ENCODE peak calls at places on chromosomes 6 and 20, in five cellular contexts. N, T, C, L and U are unnamed samples. For H4K20me1 and H3K27me3, the result is how much of the 10 kb centered on the place peaks cover.

GRCh38 chr6:156775717-156776116 is 1.5 kb upstream of the ARID1B start:
- DNase-seq in N (no peak), T (no peak), C (no peak), L (no peak), U (peak)

GRCh38 chr20:7924692-7925091 is 15.6 kb downstream of the HAO1 start:
- DNase-seq in N (peak), T (no peak), C (no peak), L (no peak), U (peak)

GRCh38 chr6:37319156-37319555 is 34.6 kb upstream of the RNF8 start:
- DNase-seq in N (no peak), T (no peak), C (no peak), L (no peak), U (no peak)

GRCh38 chr20:50318709-50319108 is 128.1 kb downstream of the CEBPB start:
- DNase-seq in N (no peak), T (no peak), C (no peak), L (no peak), U (no peak)

GRCh38 chr6:168127384-168127868 is 48.4 kb upstream of the FRMD1 start:
- DNase-seq in N (no peak), T (no peak), C (no peak), L (no peak), U (no peak)

GRCh38 chr20:33796263-33796906 is 14.8 kb upstream of the CHMP4B start:
- DNase-seq in N (peak), T (no peak), C (peak), L (no peak), U (no peak)

GRCh38 chr6:35352735-35353134 is 10.4 kb downstream of the PPARD start:
- DNase-seq in N (no peak), T (no peak), C (no peak), L (no peak), U (no peak)

GRCh38 chr6:118893095-118893881 is 664 bp upstream of the ASF1A start:
- DNase-seq in N (peak), T (no peak), C (peak), L (peak), U (peak)

GRCh38 chr20:35199696-35200095 is 26.8 kb upstream of the MMP24 start:
- DNase-seq in N (peak), T (no peak), C (no peak), L (no peak), U (peak)

GRCh38 chr6:158028876-158029275 is 47.2 kb downstream of the SYNJ2 start:
- DNase-seq in N (no peak), T (no peak), C (no peak), L (no peak), U (no peak)

GRCh38 chr6:31763617-31763940 is 1.1 kb downstream of the SAPCD1 start:
- DNase-seq in N (peak), T (no peak), C (peak), L (peak), U (peak)

GRCh38 chr6:10655508-10656055 is 38.8 kb downstream of the C6orf52 start:
- DNase-seq in N (no peak), T (peak), C (no peak), L (no peak), U (no peak)

GRCh38 chr6:422423-423061 is 31.0 kb downstream of the IRF4 start:
- DNase-seq in N (peak), T (no peak), C (no peak), L (no peak), U (peak)

GRCh38 chr6:25963426-25964123 is 973 bp downstream of the TRIM38 start:
- DNase-seq in N (peak), T (no peak), C (peak), L (peak), U (no peak)

GRCh38 chr6:17418281-17419188 is 25.1 kb downstream of the CAP2 start:
- DNase-seq in N (peak), T (no peak), C (no peak), L (peak), U (peak)
- H3K4me2 ChIP-seq in N (peak), T (no peak), C (peak), L (no peak), U (peak)

DNA sequence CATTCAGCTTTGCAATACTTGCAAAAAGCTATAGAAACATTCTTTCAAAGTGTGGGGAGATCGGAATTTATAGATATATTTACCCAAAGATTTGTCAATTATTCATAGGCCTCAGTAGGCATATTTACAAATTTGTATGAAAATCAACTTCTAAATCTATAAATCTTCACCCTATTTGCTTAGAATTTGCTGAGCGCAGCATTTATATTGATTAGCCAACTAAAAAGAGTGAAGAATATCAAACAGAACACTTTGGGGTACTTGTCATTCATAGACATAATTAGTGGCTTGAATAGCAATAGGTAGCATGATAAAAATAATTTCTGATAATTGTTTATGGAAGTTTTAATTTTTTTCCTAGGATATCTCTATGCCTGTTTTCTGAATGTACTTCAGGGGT is 244.5 kb upstream of the SLC35B3 start:
- DNase-seq in N (no peak), T (no peak), C (no peak), L (no peak), U (no peak)
- H4K20me1 ChIP-seq in N (under half), T (under half), C (under half), L (under half), U (under half)

GRCh38 chr20:63234693-63235398 is 859 bp upstream of the BIRC7 start:
- DNase-seq in N (peak), T (no peak), C (peak), L (peak), U (peak)

GRCh38 chr20:63238491-63239126 is 2.9 kb downstream of the BIRC7 start:
- DNase-seq in N (no peak), T (no peak), C (no peak), L (no peak), U (no peak)

GRCh38 chr20:63235399-63235983 is at the start of gene BIRC7:
- DNase-seq in N (no peak), T (no peak), C (no peak), L (no peak), U (no peak)

GRCh38 chr20:63233924-63234323 is 1.8 kb upstream of the BIRC7 start:
- DNase-seq in N (no peak), T (no peak), C (no peak), L (no peak), U (no peak)

GRCh38 chr20:63236116-63236837 is 572 bp downstream of the BIRC7 start:
- DNase-seq in N (no peak), T (no peak), C (no peak), L (no peak), U (no peak)
- H3K27me3 ChIP-seq in N (under half), T (under half), C (under half), L (under half), U (under half)

GRCh38 chr6:5778906-5779305 is 227.8 kb downstream of the NRN1 start:
- DNase-seq in N (no peak), T (no peak), C (no peak), L (no peak), U (no peak)
- H3K4me2 ChIP-seq in N (no peak), T (peak), C (no peak), L (no peak), U (no peak)

DNA sequence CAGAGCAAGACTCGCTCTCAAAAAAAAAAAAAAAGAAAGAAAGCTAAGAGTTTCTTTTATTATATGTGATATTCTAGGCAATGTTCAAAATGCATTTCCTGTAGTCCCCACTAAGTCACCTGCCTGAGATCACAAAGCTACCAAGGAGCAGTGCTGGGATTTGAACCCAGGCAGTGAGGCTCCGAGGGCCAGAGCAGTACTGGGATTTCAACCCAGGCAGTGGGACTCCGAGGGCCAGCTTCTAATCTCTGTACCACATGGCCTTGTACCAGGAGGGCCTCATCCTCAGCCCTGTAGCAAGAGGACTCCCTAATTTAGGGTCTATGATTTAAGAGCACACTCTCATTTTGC is 39.7 kb downstream of the ZMYND8 start:
- DNase-seq in N (no peak), T (no peak), C (no peak), L (no peak), U (no peak)
- H4K20me1 ChIP-seq in N (under half), T (under half), C (under half), L (under half), U (under half)

GRCh38 chr6:99588618-99589289 is 17.9 kb upstream of the PRDM13 start:
- DNase-seq in N (peak), T (no peak), C (peak), L (peak), U (peak)

GRCh38 chr6:99590728-99591672 is 15.6 kb upstream of the PRDM13 start:
- DNase-seq in N (no peak), T (no peak), C (peak), L (peak), U (peak)

GRCh38 chr6:99589907-99590493 is 16.6 kb upstream of the PRDM13 start:
- DNase-seq in N (no peak), T (no peak), C (no peak), L (no peak), U (no peak)

GRCh38 chr6:99589290-99589672 is 17.4 kb upstream of the PRDM13 start:
- DNase-seq in N (no peak), T (no peak), C (peak), L (peak), U (peak)

GRCh38 chr6:99587792-99588191 is 18.8 kb upstream of the PRDM13 start:
- DNase-seq in N (no peak), T (no peak), C (no peak), L (no peak), U (no peak)
- H3K27me3 ChIP-seq in N (under half), T (under half), C (half or more), L (half or more), U (half or more)

GRCh38 chr6:152635949-152636674 is 1.1 kb downstream of the SYNE1 start:
- DNase-seq in N (no peak), T (no peak), C (peak), L (peak), U (peak)
- H3K4me2 ChIP-seq in N (peak), T (peak), C (peak), L (peak), U (peak)

GRCh38 chr6:129719692-129720091 is 9.7 kb upstream of the ARHGAP18 start:
- DNase-seq in N (no peak), T (no peak), C (no peak), L (no peak), U (peak)
- H4K20me1 ChIP-seq in N (under half), T (under half), C (under half), L (under half), U (under half)